ENCODE peak calls at places on chromosomes 6 and 20, in four cellular contexts. One of them, this sample, is unnamed.

GRCh38 chr6:122416825-122417224 is 17.4 kb downstream of the HSF2 start:
- DNase-seq in heart right ventricle: no peak
- DNase-seq in KBM-7: no peak
- DNase-seq in C1 segment of cervical spinal cord: no peak
- DNase-seq in this sample: no peak

GRCh38 chr6:43096451-43097097 is 20.5 kb downstream of the PTK7 start:
- DNase-seq in C1 segment of cervical spinal cord: no peak
- DNase-seq in KBM-7: no peak
- DNase-seq in heart right ventricle: no peak
- DNase-seq in this sample: peak; percentile 18

GRCh38 chr6:139858444-139858843 is 484.0 kb upstream of the CITED2 start:
- DNase-seq in KBM-7: no peak
- DNase-seq in heart right ventricle: no peak
- DNase-seq in C1 segment of cervical spinal cord: no peak
- DNase-seq in this sample: no peak

GRCh38 chr6:26196846-26197683 is 109.8 kb downstream of the HFE start:
- DNase-seq in C1 segment of cervical spinal cord: no peak
- DNase-seq in heart right ventricle: peak; percentile 51
- DNase-seq in KBM-7: peak; percentile 97
- DNase-seq in this sample: peak; percentile 65

GRCh38 chr20:60222497-60222896 is 264.3 kb downstream of the CDH26 start:
- DNase-seq in KBM-7: no peak
- DNase-seq in heart right ventricle: no peak
- DNase-seq in C1 segment of cervical spinal cord: no peak
- DNase-seq in this sample: no peak

GRCh38 chr20:21901470-21902275 is 196.2 kb downstream of the PAX1 start:
- DNase-seq in heart right ventricle: peak; percentile 52
- DNase-seq in KBM-7: no peak
- DNase-seq in C1 segment of cervical spinal cord: no peak
- DNase-seq in this sample: no peak

GRCh38 chr20:17928633-17929311 is 39.8 kb downstream of the SNX5 start:
- DNase-seq in heart right ventricle: no peak
- DNase-seq in C1 segment of cervical spinal cord: no peak
- DNase-seq in KBM-7: no peak
- DNase-seq in this sample: no peak

GRCh38 chr6:14903176-14904088 is 342.4 kb upstream of the JARID2 start:
- DNase-seq in C1 segment of cervical spinal cord: no peak
- DNase-seq in KBM-7: peak; percentile 82
- DNase-seq in heart right ventricle: no peak
- DNase-seq in this sample: no peak

GRCh38 chr20:11168026-11168425 is 494.2 kb upstream of the JAG1 start:
- DNase-seq in C1 segment of cervical spinal cord: no peak
- DNase-seq in KBM-7: no peak
- DNase-seq in heart right ventricle: no peak
- DNase-seq in this sample: no peak

GRCh38 chr6:107323133-107323785 is 136.1 kb downstream of the PDSS2 start:
- DNase-seq in KBM-7: no peak
- DNase-seq in heart right ventricle: no peak
- DNase-seq in C1 segment of cervical spinal cord: no peak
- DNase-seq in this sample: no peak